ENCODE peak calls at places on chromosomes 2 and 18, in nine cellular contexts. Z is gastrocnemius medialis; J is GM13977; V is effector memory CD4-positive, alpha-beta T cell; O is thyroid gland; Q is thoracic aorta; I is sciatic nerve; G is ovary; R is testis. T is an unnamed sample.

GRCh38 chr2:71336802-71337201 is 5.2 kb downstream of the ZNF638 start:
- DNase-seq in Q (no peak), Z (no peak), G (no peak), O (no peak), V (no peak), J (no peak), I (no peak), R (no peak), T (no peak)

GRCh38 chr2:144459937-144460336 is 60.0 kb downstream of the ZEB2 start:
- DNase-seq in V (peak), I (no peak), G (no peak), Z (no peak), R (no peak), O (no peak), J (no peak), Q (no peak), T (no peak)

GRCh38 chr2:238114331-238114841 is 14.2 kb downstream of the ESPNL start:
- DNase-seq in Z (no peak), J (no peak), R (no peak), G (no peak), I (no peak), V (no peak), O (no peak), Q (no peak), T (no peak)

GRCh38 chr2:78861546-78861945 is 164.0 kb upstream of the REG3G start:
- DNase-seq in Q (no peak), I (no peak), J (peak), V (no peak), G (no peak), O (no peak), R (peak), Z (no peak), T (no peak)

GRCh38 chr2:35986871-35987270 is 368.7 kb upstream of the CRIM1 start:
- DNase-seq in G (no peak), J (no peak), Q (no peak), V (no peak), I (no peak), Z (no peak), R (no peak), O (no peak), T (no peak)

GRCh38 chr2:37090019-37090477 is 5.7 kb downstream of the GPATCH11 start:
- DNase-seq in J (peak), I (no peak), G (no peak), O (no peak), Z (no peak), R (no peak), V (no peak), Q (no peak), T (no peak)

GRCh38 chr18:77133920-77134496 is 1.4 kb upstream of the MBP start:
- DNase-seq in Q (no peak), I (peak), O (peak), R (peak), Z (peak), V (no peak), G (no peak), J (no peak), T (no peak)

GRCh38 chr18:58609536-58609993 is 19.3 kb downstream of the ALPK2 start:
- DNase-seq in R (no peak), J (no peak), G (no peak), Q (no peak), V (no peak), Z (no peak), I (no peak), O (no peak), T (no peak)

GRCh38 chr2:120205901-120206581 is 17.2 kb downstream of the TMEM185B start:
- DNase-seq in V (no peak), Q (no peak), I (no peak), Z (no peak), O (no peak), R (peak), J (no peak), G (no peak), T (no peak)

GRCh38 chr2:72973566-72974435 is 56.5 kb downstream of the EMX1 start:
- DNase-seq in I (no peak), G (no peak), R (peak), O (peak), Q (no peak), J (peak), Z (no peak), V (no peak), T (no peak)

GRCh38 chr2:184304006-184304405 is 294.3 kb upstream of the ZNF804A start:
- DNase-seq in V (no peak), R (no peak), Q (no peak), G (no peak), I (no peak), O (no peak), Z (no peak), J (no peak), T (no peak)

GRCh38 chr2:96601382-96602292 is 36.5 kb downstream of the KANSL3 start:
- DNase-seq in J (no peak), G (no peak), I (no peak), Q (no peak), Z (no peak), R (no peak), O (no peak), V (no peak), T (peak)

GRCh38 chr2:124609667-124610066 is 584.6 kb downstream of the CNTNAP5 start:
- DNase-seq in O (no peak), Z (no peak), R (no peak), J (no peak), G (no peak), V (no peak), Q (no peak), I (no peak), T (no peak)

GRCh38 chr2:233059797-233060499 is at the start of gene INPP5D:
- DNase-seq in I (peak), V (peak), O (peak), G (no peak), R (peak), J (peak), Q (no peak), Z (peak), T (peak)

GRCh38 chr2:222024934-222025890 is 273.6 kb downstream of the PAX3 start:
- DNase-seq in O (no peak), Z (no peak), V (no peak), G (no peak), I (no peak), J (no peak), Q (no peak), R (peak), T (no peak)

GRCh38 chr2:168841445-168841844 is 39.0 kb downstream of the NOSTRIN start:
- DNase-seq in R (no peak), Q (no peak), Z (no peak), I (no peak), G (no peak), V (no peak), J (no peak), O (no peak), T (no peak)

GRCh38 chr18:65906621-65907034 is 155.8 kb downstream of the CDH7 start:
- DNase-seq in Q (no peak), I (no peak), R (no peak), O (no peak), J (no peak), Z (no peak), G (no peak), V (no peak), T (no peak)

GRCh38 chr18:57009836-57010235 is 137.1 kb upstream of the BOD1L2 start:
- DNase-seq in Q (no peak), R (no peak), J (no peak), O (no peak), V (no peak), I (no peak), Z (no peak), G (no peak), T (no peak)